ENCODE peak calls at places on chromosomes 13 and 19, in eight cellular contexts. A, O, M, B, E, P, K and Z are unnamed samples. For H3K27me3, the result is how much of the 10 kb centered on the place peaks cover.

GRCh38 chr19:16066611-16067104 is 9.6 kb upstream of the TPM4 start:
- DNase-seq in A (no peak), O (no peak), M (no peak), B (no peak), E (peak), P (no peak), K (peak), Z (peak)

GRCh38 chr13:87344176-87344575 is 327.0 kb upstream of the SLITRK5 start:
- DNase-seq in A (no peak), O (no peak), M (no peak), B (no peak), E (peak), P (no peak), K (no peak), Z (no peak)

GRCh38 chr13:30792257-30793000 is 57.1 kb downstream of the ALOX5AP start:
- DNase-seq in A (peak), O (peak), M (peak), B (no peak), E (peak), P (peak), K (peak), Z (peak)

GRCh38 chr13:89763011-89763410 is 1584.5 kb upstream of the MIR17HG start:
- DNase-seq in A (no peak), O (no peak), M (no peak), B (no peak), E (peak), P (no peak), K (no peak), Z (no peak)

GRCh38 chr19:46659151-46660007 is 1.6 kb downstream of the DACT3 start:
- DNase-seq in A (peak), O (peak), M (peak), B (peak), E (no peak), P (peak), K (no peak), Z (peak)

GRCh38 chr19:6677924-6678689 is 8.1 kb upstream of the TNFSF14 start:
- DNase-seq in A (peak), O (no peak), M (peak), B (no peak), E (no peak), P (no peak), K (no peak), Z (no peak)

GRCh38 chr19:12985049-12985776 is 10.1 kb upstream of the NFIX start:
- DNase-seq in A (peak), O (no peak), M (peak), B (no peak), E (peak), P (peak), K (peak), Z (no peak)

GRCh38 chr19:2984196-2984490 is 6.8 kb downstream of the TLE6 start:
- DNase-seq in A (no peak), O (no peak), M (no peak), B (no peak), E (no peak), P (no peak), K (no peak), Z (no peak)

GRCh38 chr13:37385248-37385647 is 213.3 kb downstream of the POSTN start:
- DNase-seq in A (no peak), O (no peak), M (no peak), B (no peak), E (no peak), P (no peak), K (no peak), Z (no peak)

GRCh38 chr13:47671762-47672161 is 329.3 kb downstream of the SUCLA2 start:
- DNase-seq in A (no peak), O (no peak), M (no peak), B (no peak), E (no peak), P (no peak), K (no peak), Z (no peak)

GRCh38 chr19:7550987-7551761 is 15.7 kb downstream of the PNPLA6 start:
- DNase-seq in A (peak), O (peak), M (peak), B (peak), E (peak), P (peak), K (peak), Z (peak)

GRCh38 chr19:13120817-13121216 is 2.8 kb downstream of the NACC1 start:
- DNase-seq in A (no peak), O (no peak), M (no peak), B (no peak), E (peak), P (no peak), K (no peak), Z (no peak)

GRCh38 chr19:37973666-37974065 is 66.7 kb downstream of the SIPA1L3 start:
- DNase-seq in A (no peak), O (no peak), M (no peak), B (no peak), E (no peak), P (no peak), K (no peak), Z (no peak)

GRCh38 chr13:21124853-21125252 is 51.5 kb downstream of the SKA3 start:
- DNase-seq in A (no peak), O (no peak), M (peak), B (peak), E (peak), P (no peak), K (no peak), Z (no peak)

GRCh38 chr19:17097593-17098126 is 22.1 kb downstream of the MYO9B start:
- DNase-seq in A (no peak), O (peak), M (no peak), B (peak), E (peak), P (no peak), K (no peak), Z (no peak)

GRCh38 chr13:46126074-46126473 is 21.2 kb upstream of the CPB2 start:
- DNase-seq in A (no peak), O (no peak), M (no peak), B (no peak), E (no peak), P (no peak), K (no peak), Z (no peak)
- H3K4me3 ChIP-seq in A (no peak), O (no peak), M (no peak), B (no peak), E (no peak), P (no peak), K (no peak), Z (no peak)

GRCh38 chr19:40519352-40520322 is 52.8 kb downstream of the SPTBN4 start:
- DNase-seq in A (peak), O (no peak), M (peak), B (no peak), E (peak), P (no peak), K (peak), Z (no peak)
- H3K27me3 ChIP-seq in A (under half), O (under half), M (under half), B (half or more), E (under half), P (under half), K (under half), Z (under half)

DNA sequence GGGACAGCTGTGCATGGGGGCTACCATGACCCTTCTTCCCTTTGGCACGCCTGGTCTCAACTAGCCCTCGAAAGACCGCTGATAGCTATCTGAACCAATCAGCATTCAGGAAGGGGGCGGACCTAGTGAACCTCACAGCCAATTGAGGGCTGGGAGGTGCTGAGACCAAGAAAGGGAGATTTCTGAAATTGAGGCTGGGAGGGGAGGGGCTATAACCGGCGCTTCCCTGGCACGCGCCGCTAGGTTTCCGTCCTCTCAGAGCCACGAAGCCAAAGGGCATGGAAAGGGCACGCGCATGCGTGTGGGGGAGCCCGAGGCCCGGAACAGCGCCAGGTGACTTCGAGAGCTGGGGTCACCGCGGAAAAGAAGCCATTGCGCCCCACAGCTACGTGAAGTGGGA is 4.2 kb upstream of the PAFAH1B3 start:
- DNase-seq in A (no peak), O (no peak), M (no peak), B (no peak), E (no peak), P (no peak), K (no peak), Z (no peak)
- H3K4me3 ChIP-seq in A (no peak), O (no peak), M (no peak), B (no peak), E (no peak), P (no peak), K (no peak), Z (no peak)

GRCh38 chr13:44106231-44107152 is 226.8 kb downstream of the LACC1 start:
- DNase-seq in A (no peak), O (no peak), M (no peak), B (no peak), E (no peak), P (no peak), K (no peak), Z (no peak)
- H3K27me3 ChIP-seq in A (under half), O (under half), M (under half), B (under half), E (under half), P (under half), K (under half), Z (under half)